ENCODE peak calls at places on chromosomes 13 and 19, in four cellular contexts. Y is brain microvascular endothelial cell, S is left ventricle myocardium inferior, W is fibroblast of pulmonary artery. G is an unnamed sample.

GRCh38 chr19:51123381-51124186 is 1.1 kb upstream of the SIGLEC9 start:
- DNase-seq in S (peak), Y (no peak), W (no peak), G (no peak)

GRCh38 chr13:98068511-98068910 is 74.4 kb upstream of the FARP1 start:
- DNase-seq in Y (no peak), W (no peak), S (no peak), G (no peak)

GRCh38 chr13:48977973-48978372 is 2.3 kb downstream of the FNDC3A start:
- DNase-seq in Y (peak), W (peak), S (no peak), G (peak)

GRCh38 chr13:87671824-87672603 is 843 bp downstream of the SLITRK5 start:
- DNase-seq in W (no peak), S (no peak), Y (no peak), G (peak)

GRCh38 chr13:58144616-58145015 is 513.1 kb downstream of the PCDH17 start:
- DNase-seq in W (no peak), S (no peak), Y (no peak), G (no peak)

GRCh38 chr13:24500977-24501376 is 11.6 kb downstream of the PARP4 start:
- DNase-seq in Y (peak), S (no peak), W (peak), G (peak)

GRCh38 chr13:99151516-99151915 is 49.1 kb upstream of the UBAC2 start:
- DNase-seq in S (no peak), Y (peak), W (peak), G (peak)

GRCh38 chr13:114134111-114134943 is 1.9 kb upstream of the RASA3 start:
- DNase-seq in S (no peak), Y (no peak), W (no peak), G (no peak)

GRCh38 chr19:11849264-11849615 is 714 bp downstream of the ZNF439 start:
- DNase-seq in Y (no peak), W (no peak), S (no peak), G (no peak)

GRCh38 chr19:58575183-58576041 is 2.3 kb upstream of the MZF1 start:
- DNase-seq in W (peak), Y (peak), S (peak), G (peak)

GRCh38 chr19:46697142-46697960 is 19.6 kb downstream of the PRKD2 start:
- DNase-seq in W (peak), Y (peak), S (peak), G (peak)

GRCh38 chr13:46593403-46593802 is 40.4 kb downstream of the LRCH1 start:
- DNase-seq in Y (no peak), S (no peak), W (no peak), G (no peak)

GRCh38 chr19:14061751-14062557 is at the start of gene PALM3:
- DNase-seq in Y (no peak), W (no peak), S (no peak), G (no peak)

GRCh38 chr19:14070268-14071050 is 2.1 kb upstream of the MISP3 start:
- DNase-seq in W (no peak), Y (no peak), S (peak), G (no peak)

GRCh38 chr19:14062558-14062855 is 631 bp upstream of the PALM3 start:
- DNase-seq in S (no peak), Y (no peak), W (no peak), G (no peak)

GRCh38 chr19:14063100-14063499 is 1.2 kb upstream of the PALM3 start:
- DNase-seq in S (no peak), Y (no peak), W (no peak), G (no peak)

DNA sequence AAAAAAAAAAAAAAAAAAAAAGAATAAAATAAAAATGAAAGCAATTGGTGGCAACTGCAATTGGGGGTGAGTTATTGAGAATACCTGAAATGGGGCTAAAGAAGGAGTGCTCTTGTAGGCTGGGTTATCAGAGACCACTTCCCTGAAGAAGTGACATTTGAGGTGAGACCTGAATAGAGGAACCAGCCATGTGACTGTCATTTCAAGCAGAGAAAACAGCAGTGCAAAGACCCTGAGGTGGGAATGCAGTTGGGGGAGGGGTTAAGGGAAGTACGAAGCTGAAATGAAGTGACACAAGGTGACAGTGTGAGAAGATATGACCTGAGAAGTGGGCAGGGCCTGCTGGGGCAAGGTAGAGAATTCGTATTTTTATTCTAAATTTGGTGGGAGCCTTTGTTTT is 4.3 kb upstream of the PALM3 start:
- DNase-seq in Y (no peak), S (no peak), W (no peak), G (no peak)
- H3K4me3 ChIP-seq in Y (no peak), S (no peak), W (no peak), G (no peak)

GRCh38 chr19:36257512-36257876 is 42.6 kb downstream of the ZNF146 start:
- DNase-seq in S (peak), Y (no peak), W (no peak), G (no peak)

GRCh38 chr19:36256064-36256463 is 41.2 kb downstream of the ZNF146 start:
- DNase-seq in W (no peak), S (no peak), Y (no peak), G (no peak)

GRCh38 chr19:36255316-36255715 is 40.4 kb downstream of the ZNF146 start:
- DNase-seq in Y (no peak), S (no peak), W (no peak), G (no peak)

GRCh38 chr19:36258028-36258875 is 43.3 kb downstream of the ZNF146 start:
- DNase-seq in S (no peak), W (no peak), Y (no peak), G (no peak)

DNA sequence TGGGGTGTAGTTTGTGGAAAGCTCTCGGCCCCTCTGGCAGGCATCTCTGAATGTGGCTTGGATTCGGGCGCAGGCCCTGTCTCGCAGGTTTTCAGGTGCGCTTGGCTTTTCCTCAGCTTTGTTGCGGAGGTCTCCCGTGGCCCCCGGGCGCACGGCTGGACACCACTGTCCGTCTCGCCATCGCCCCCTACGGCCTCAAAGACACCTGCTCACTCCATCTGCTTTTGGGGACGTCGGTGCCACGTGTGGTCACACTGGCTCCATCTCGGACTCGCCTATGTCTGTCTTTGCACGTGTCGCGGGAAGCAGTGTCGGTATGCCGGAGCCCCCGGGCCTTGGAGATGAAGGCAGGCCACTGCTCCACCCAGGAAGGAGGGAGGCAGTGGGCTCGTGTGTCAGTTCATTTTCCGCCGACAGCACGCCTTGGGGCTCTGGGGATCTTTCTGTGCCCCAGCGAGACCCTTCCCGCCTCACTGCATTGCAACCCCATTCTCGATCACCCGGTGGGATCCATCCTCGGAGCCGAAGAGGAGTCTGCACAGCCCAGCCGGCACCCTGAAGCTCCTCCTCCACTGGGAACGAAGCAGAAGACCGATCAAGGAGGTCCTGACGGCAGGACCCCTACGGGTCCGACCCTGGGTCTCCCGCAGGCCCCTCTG is 42.1 kb downstream of the ZNF146 start:
- DNase-seq in W (no peak), S (no peak), Y (no peak), G (no peak)
- H3K4me3 ChIP-seq in W (peak), S (peak), Y (peak), G (peak)

GRCh38 chr19:33535176-33535575 is 13.6 kb upstream of the PEPD start:
- DNase-seq in Y (no peak), W (peak), S (no peak), G (peak)
- H3K4me3 ChIP-seq in Y (no peak), W (no peak), S (no peak), G (no peak)

DNA sequence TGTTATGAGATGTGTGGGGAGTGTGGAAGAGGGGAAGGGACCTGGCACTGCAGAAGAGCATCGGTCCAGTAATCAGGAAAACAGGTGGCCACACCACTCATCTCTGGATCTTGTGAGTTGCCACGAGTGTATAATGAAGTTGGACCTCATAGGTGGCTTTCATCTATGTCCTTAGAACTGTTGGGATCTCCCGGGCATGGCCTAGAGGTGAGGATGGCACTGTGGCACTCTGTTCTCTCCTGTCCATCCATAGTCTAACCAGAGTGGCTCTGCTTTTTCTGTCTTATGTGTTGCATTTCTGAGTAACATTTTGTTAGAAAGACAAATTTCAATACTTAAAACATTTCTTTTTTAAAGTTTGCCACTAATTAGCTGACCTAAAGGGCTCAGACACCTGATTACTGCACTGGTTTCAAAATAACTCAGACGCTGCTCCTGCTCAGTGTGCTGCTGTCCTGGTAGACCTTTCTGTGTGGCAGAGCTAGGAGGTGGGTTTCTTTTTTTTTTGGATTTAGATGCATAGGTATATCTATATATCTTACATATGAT is 5.5 kb downstream of the CNMD start:
- DNase-seq in S (no peak), W (no peak), Y (no peak), G (no peak)
- H3K4me3 ChIP-seq in S (no peak), W (no peak), Y (no peak), G (no peak)

DNA sequence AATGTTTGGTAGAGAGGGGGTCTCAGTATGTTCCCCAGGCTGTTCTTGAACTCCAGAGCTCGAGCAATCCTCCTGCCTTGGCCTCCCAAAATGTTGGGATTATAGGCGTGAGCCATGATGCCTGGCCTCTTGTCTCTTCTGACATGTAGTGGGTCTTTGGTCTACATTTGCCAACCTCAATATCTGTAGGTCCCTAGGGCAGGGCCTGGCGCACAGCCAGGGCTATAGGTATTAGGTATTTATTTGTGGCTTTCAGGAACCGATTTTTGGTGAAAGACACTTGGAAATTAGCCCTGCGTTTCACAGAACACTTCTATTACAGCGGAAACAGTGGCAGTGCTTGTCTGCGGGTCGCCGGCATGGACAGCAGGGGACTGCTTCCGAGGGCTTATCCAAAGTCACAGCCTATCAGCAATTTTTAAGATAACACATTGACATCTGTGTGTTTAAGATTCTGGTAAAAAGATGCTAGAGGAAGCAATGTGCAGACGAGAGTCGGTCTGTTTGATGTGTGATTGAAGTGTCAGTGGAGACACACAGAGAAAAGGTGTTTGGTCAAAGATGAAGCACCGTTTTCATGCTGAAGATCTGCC is 14.5 kb downstream of the ZNF536 start:
- DNase-seq in S (no peak), W (no peak), Y (no peak), G (no peak)
- H3K4me3 ChIP-seq in S (no peak), W (no peak), Y (no peak), G (no peak)

GRCh38 chr19:6424939-6425731 is 524 bp upstream of the KHSRP start:
- DNase-seq in Y (peak), S (peak), W (peak), G (peak)
- H3K4me3 ChIP-seq in Y (no peak), S (peak), W (no peak), G (peak)

DNA sequence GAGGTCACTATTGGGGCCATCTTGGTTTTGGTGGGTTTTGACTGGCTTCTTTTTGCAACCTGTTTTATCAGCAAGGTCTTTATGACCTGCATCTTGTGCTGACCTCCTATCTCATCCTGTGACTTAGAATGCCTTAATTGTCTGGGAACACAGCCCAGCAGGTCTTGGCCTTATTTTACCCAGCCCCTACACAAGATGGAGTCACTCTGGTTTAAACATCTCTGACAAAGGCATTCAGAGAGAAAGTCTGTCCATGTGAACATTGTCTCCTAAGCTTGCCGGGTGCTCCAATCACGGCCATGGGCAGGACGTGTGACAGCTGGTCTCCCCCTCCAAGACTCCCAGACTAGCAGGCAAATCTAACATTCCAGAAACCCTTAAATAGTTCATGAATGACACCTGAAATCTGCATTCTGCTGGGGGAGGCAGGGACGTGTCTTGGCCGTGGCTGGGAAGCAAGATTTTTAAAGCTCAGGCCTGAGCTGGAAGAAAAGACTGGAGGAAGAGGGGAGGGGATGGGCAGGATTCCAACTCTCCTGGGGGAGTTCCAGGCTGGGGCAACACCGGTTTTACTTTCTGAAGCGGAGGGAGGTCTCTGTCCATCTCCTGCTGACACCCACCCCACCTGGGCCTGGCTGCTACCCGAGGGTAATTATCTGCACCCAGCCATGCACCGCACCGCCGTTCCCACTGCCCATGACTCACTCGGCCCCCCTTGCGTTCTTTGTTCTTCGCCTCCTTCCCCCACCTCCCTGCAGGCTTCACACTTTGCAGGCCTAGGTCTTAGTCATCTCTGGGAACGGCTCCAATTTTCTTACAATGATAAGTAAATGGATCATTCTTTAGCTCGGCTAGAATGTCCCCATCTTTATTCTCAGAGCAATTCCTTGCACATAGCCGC is 11.5 kb upstream of the OR1M1 start:
- DNase-seq in W (peak), S (peak), Y (peak), G (peak)
- H3K4me3 ChIP-seq in W (no peak), S (no peak), Y (no peak), G (no peak)

DNA sequence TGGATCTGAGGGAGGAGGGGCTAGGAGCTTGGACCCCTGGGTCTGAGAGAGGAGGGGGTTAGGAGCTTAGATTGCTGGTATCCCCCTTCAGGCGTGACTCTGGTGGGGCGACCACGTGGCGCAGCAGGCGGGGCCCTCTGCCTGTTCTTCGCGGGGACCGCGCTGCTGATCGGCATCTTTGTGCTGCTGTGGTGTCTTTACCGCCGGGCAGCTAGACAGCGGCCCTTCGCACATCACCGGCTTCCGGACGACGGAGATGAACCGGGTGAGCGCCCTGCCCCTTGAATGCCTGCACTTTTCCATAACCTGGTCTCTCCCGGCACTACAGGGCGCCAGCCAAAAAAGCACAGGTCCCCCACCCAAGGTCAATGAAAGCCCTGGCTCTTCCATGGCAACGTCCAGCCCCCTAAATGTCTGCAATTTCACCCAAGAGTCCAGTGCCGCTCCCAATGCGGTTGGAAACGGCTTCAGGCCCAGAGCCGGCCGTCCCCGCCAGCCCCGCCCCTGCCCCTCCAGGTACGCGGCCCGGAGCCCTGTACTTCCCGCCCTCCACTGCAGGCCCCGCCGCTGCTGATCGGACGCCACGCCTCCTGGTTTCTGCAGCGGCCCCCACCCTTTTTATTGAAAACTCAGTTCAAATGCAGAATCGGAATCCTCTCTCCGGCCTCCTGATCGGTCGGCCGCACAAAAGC is 2.8 kb downstream of the GFY start:
- DNase-seq in W (no peak), S (no peak), Y (no peak), G (no peak)
- H3K4me3 ChIP-seq in W (no peak), S (peak), Y (no peak), G (no peak)

GRCh38 chr19:49533551-49534488 is 6.0 kb downstream of the RCN3 start:
- DNase-seq in S (peak), Y (peak), W (peak), G (peak)
- H3K4me3 ChIP-seq in S (peak), Y (peak), W (peak), G (peak)

G was measured in astrocyte of the spinal cord.